ENCODE peak calls at places on chromosomes 11 and 22, in five cellular contexts. E is HEK293T, A is activated T-helper 1 cell treated with Interleukin-2 at 50 U/mL for 16 hours, C is heart right ventricle, F is HFFc6. T is an unnamed sample.
A peak's percentile ranks its signal among the peaks of the same experiment; 100 is the strongest.

GRCh38 chr11:71447791-71448256 is 369 bp downstream of the DHCR7 start:
- DNase-seq in E (peak; percentile 32), A (peak; percentile 20), C (no peak), F (no peak), T (peak; percentile 58)

GRCh38 chr11:116931206-116931953 is 94.0 kb upstream of the APOA1 start:
- DNase-seq in E (no peak), A (peak; percentile 11), C (peak; percentile 56), F (no peak), T (no peak)

GRCh38 chr22:32097018-32097417 is 54.0 kb downstream of the SLC5A1 start:
- DNase-seq in E (no peak), A (no peak), C (no peak), F (no peak), T (no peak)

GRCh38 chr11:86041975-86042378 is 26.9 kb downstream of the PICALM start:
- DNase-seq in E (peak; percentile 73), A (no peak), C (peak; percentile 89), F (peak; percentile 83), T (no peak)

GRCh38 chr22:39915295-39915726 is 14.4 kb downstream of the GRAP2 start:
- DNase-seq in E (no peak), A (no peak), C (no peak), F (no peak), T (no peak)

GRCh38 chr22:21714784-21715183 is 20.8 kb downstream of the YPEL1 start:
- DNase-seq in E (no peak), A (no peak), C (no peak), F (no peak), T (no peak)

GRCh38 chr22:48528221-48528915 is 1299.3 kb downstream of the BRD1 start:
- DNase-seq in E (no peak), A (no peak), C (no peak), F (no peak), T (no peak)

GRCh38 chr11:13098067-13098466 is 89.0 kb downstream of the RASSF10 start:
- DNase-seq in E (no peak), A (no peak), C (no peak), F (no peak), T (no peak)

GRCh38 chr11:73478737-73479347 is 102.6 kb downstream of the RELT start:
- DNase-seq in E (peak; percentile 55), A (no peak), C (no peak), F (peak; percentile 43), T (no peak)

GRCh38 chr22:33326540-33327295 is 268.5 kb upstream of the SYN3 start:
- DNase-seq in E (no peak), A (no peak), C (no peak), F (no peak), T (no peak)

GRCh38 chr11:129739339-129739738 is 76.3 kb upstream of the TMEM45B start:
- DNase-seq in E (no peak), A (no peak), C (no peak), F (no peak), T (no peak)

GRCh38 chr11:69166186-69167115 is 10.7 kb downstream of the SMIM38 start:
- DNase-seq in E (peak; percentile 61), A (no peak), C (peak; percentile 65), F (peak; percentile 74), T (peak; percentile 60)

GRCh38 chr11:29333993-29334780 is 682.6 kb downstream of the KCNA4 start:
- DNase-seq in E (peak; percentile 36), A (no peak), C (no peak), F (peak; percentile 68), T (no peak)

GRCh38 chr11:27183672-27184457 is 143.2 kb downstream of the BBOX1 start:
- DNase-seq in E (peak; percentile 43), A (no peak), C (peak; percentile 59), F (peak; percentile 65), T (no peak)

GRCh38 chr11:59158206-59159068 is 13.5 kb upstream of the DTX4 start:
- DNase-seq in E (peak; percentile 61), A (peak; percentile 28), C (peak; percentile 54), F (peak; percentile 66), T (peak; percentile 36)

GRCh38 chr22:19291218-19291579 is 320 bp downstream of the CLTCL1 start:
- DNase-seq in E (peak; percentile 65), A (peak; percentile 4), C (peak; percentile 23), F (peak; percentile 8), T (peak; percentile 39)

GRCh38 chr11:235180-235997 is 753 bp downstream of the SIRT3 start:
- DNase-seq in E (no peak), A (peak; percentile 26), C (no peak), F (no peak), T (no peak)

GRCh38 chr11:68518191-68518590 is 57.6 kb downstream of the PPP6R3 start:
- DNase-seq in E (no peak), A (no peak), C (no peak), F (no peak), T (no peak)

GRCh38 chr11:122746050-122746478 is 90.5 kb downstream of the UBASH3B start:
- DNase-seq in E (no peak), A (peak; percentile 22), C (no peak), F (no peak), T (no peak)

GRCh38 chr11:44789466-44789865 is 62.7 kb downstream of the TSPAN18 start:
- DNase-seq in E (no peak), A (no peak), C (no peak), F (no peak), T (no peak)

GRCh38 chr11:116499396-116500001 is 273.3 kb downstream of the BUD13 start:
- DNase-seq in E (peak; percentile 83), A (no peak), C (peak; percentile 70), F (peak; percentile 27), T (peak; percentile 80)

GRCh38 chr11:115930886-115931537 is 426.8 kb upstream of the CADM1 start:
- DNase-seq in E (no peak), A (no peak), C (no peak), F (no peak), T (no peak)

GRCh38 chr11:97092823-97093222 is 703.0 kb downstream of the JRKL start:
- DNase-seq in E (no peak), A (no peak), C (no peak), F (no peak), T (no peak)

GRCh38 chr11:11022126-11022730 is 164.4 kb upstream of the ZBED5 start:
- DNase-seq in E (no peak), A (no peak), C (peak; percentile 21), F (no peak), T (no peak)

GRCh38 chr11:45553401-45553936 is 112.0 kb downstream of the CHST1 start:
- DNase-seq in E (no peak), A (no peak), C (no peak), F (no peak), T (no peak)

GRCh38 chr22:43826142-43827093 is 14.3 kb upstream of the EFCAB6 start:
- DNase-seq in E (no peak), A (no peak), C (no peak), F (peak; percentile 18), T (no peak)

GRCh38 chr22:44395116-44396005 is 82.6 kb upstream of the SHISAL1 start:
- DNase-seq in E (no peak), A (no peak), C (no peak), F (no peak), T (no peak)

GRCh38 chr11:62400760-62401159 is 18.1 kb upstream of the SCGB1A1 start:
- DNase-seq in E (no peak), A (no peak), C (peak; percentile 85), F (peak; percentile 72), T (peak; percentile 85)

T was measured in heart left ventricle.